ENCODE peak calls at places on chromosomes 7 and 10, in five cellular contexts. X, L, D, W and M are unnamed samples.

GRCh38 chr10:50552308-50552707 is 71.4 kb downstream of the SGMS1 start:
- DNase-seq in W (no peak), X (no peak), L (no peak), D (no peak), M (no peak)

GRCh38 chr10:43374194-43374593 is 2.8 kb downstream of the FXYD4 start:
- DNase-seq in L (no peak), X (no peak), D (no peak), W (no peak), M (no peak)

GRCh38 chr7:155009570-155010157 is 6.7 kb upstream of the PAXIP1 start:
- DNase-seq in D (no peak), X (no peak), W (peak), L (no peak), M (no peak)

GRCh38 chr10:6047326-6047611 is 14.9 kb downstream of the IL2RA start:
- DNase-seq in D (no peak), W (no peak), X (no peak), L (no peak), M (no peak)

GRCh38 chr7:40866601-40867000 is 731.8 kb downstream of the SUGCT start:
- DNase-seq in W (no peak), D (no peak), L (no peak), X (no peak), M (no peak)

GRCh38 chr7:5625938-5626337 is 155.5 kb downstream of the RNF216 start:
- DNase-seq in L (no peak), X (no peak), D (no peak), W (no peak), M (no peak)

GRCh38 chr10:119516381-119517234 is 25.9 kb downstream of the RGS10 start:
- DNase-seq in L (no peak), X (peak), W (peak), D (no peak), M (no peak)

GRCh38 chr7:97001221-97001620 is 4.1 kb upstream of the DLX6 start:
- DNase-seq in D (no peak), W (no peak), L (no peak), X (no peak), M (no peak)

GRCh38 chr7:5594616-5595544 is 171.2 kb upstream of the TNRC18 start:
- DNase-seq in X (no peak), L (no peak), W (peak), D (no peak), M (no peak)

GRCh38 chr10:132158810-132159209 is 27.9 kb upstream of the DPYSL4 start:
- DNase-seq in W (no peak), X (no peak), L (no peak), D (no peak), M (no peak)

GRCh38 chr7:107609861-107610260 is 29.8 kb downstream of the BCAP29 start:
- DNase-seq in L (no peak), X (no peak), D (no peak), W (no peak), M (no peak)

GRCh38 chr7:99314504-99314903 is 11.2 kb upstream of the ARPC1A start:
- DNase-seq in L (no peak), D (no peak), X (no peak), W (no peak), M (no peak)

GRCh38 chr10:95289003-95289920 is 1.5 kb downstream of the PDLIM1 start:
- DNase-seq in X (no peak), L (no peak), D (no peak), W (peak), M (no peak)

GRCh38 chr10:60495357-60495756 is 105.7 kb upstream of the ANK3 start:
- DNase-seq in L (no peak), D (no peak), X (no peak), W (no peak), M (no peak)

GRCh38 chr10:87734987-87735827 is 75.5 kb downstream of the PAPSS2 start:
- DNase-seq in L (no peak), X (no peak), D (peak), W (peak), M (no peak)

GRCh38 chr10:120012566-120012965 is 120.0 kb downstream of the SEC23IP start:
- DNase-seq in L (no peak), D (no peak), X (no peak), W (no peak), M (no peak)

GRCh38 chr10:67812007-67812406 is 26.0 kb downstream of the DNAJC12 start:
- DNase-seq in X (no peak), D (no peak), W (no peak), L (no peak), M (no peak)

GRCh38 chr7:104980969-104981670 is 32.9 kb upstream of the KMT2E start:
- DNase-seq in X (no peak), L (no peak), D (no peak), W (peak), M (no peak)

GRCh38 chr7:133690740-133691139 is 436.4 kb upstream of the LRGUK start:
- DNase-seq in W (no peak), D (no peak), L (no peak), X (no peak), M (no peak)

GRCh38 chr7:124930173-124930623 is 573 bp upstream of the POT1 start:
- DNase-seq in X (no peak), D (no peak), W (no peak), L (no peak), M (no peak)

GRCh38 chr7:88104732-88105131 is 115.1 kb downstream of the SRI start:
- DNase-seq in D (no peak), W (no peak), X (no peak), L (no peak), M (no peak)

GRCh38 chr10:2207246-2207922 is 470.1 kb upstream of the ADARB2 start:
- DNase-seq in W (no peak), L (no peak), D (no peak), X (no peak), M (no peak)

GRCh38 chr10:89592539-89592938 is 52.5 kb downstream of the PANK1 start:
- DNase-seq in W (no peak), L (no peak), D (no peak), X (no peak), M (no peak)

GRCh38 chr7:15685358-15686181 is 913 bp downstream of the MEOX2 start:
- DNase-seq in W (no peak), D (peak), X (no peak), L (no peak), M (no peak)